ENCODE peak calls at places on chromosome 22, in ten cellular contexts. W, Q, J, D, U, O, A, G, E and S are unnamed samples.

GRCh38 chr22:50064453-50064852 is 6.4 kb upstream of the TTLL8 start:
- DNase-seq in W (no peak), Q (no peak), J (no peak), D (no peak), U (no peak), O (no peak), A (no peak), G (no peak), E (no peak), S (no peak)

GRCh38 chr22:41575533-41575932 is 14.1 kb downstream of the PMM1 start:
- DNase-seq in W (no peak), Q (no peak), J (no peak), D (no peak), U (no peak), O (no peak), A (no peak), G (no peak), E (no peak), S (no peak)

GRCh38 chr22:36160499-36160942 is at the start of gene APOL3:
- DNase-seq in W (peak), Q (peak), J (no peak), D (peak), U (no peak), O (no peak), A (peak), G (no peak), E (peak), S (no peak)

GRCh38 chr22:27108425-27109114 is 451.2 kb downstream of the MIAT start:
- DNase-seq in W (no peak), Q (no peak), J (no peak), D (no peak), U (peak), O (no peak), A (peak), G (no peak), E (peak), S (peak)

GRCh38 chr22:29130490-29130889 is 57.7 kb downstream of the KREMEN1 start:
- DNase-seq in W (no peak), Q (no peak), J (no peak), D (no peak), U (no peak), O (no peak), A (no peak), G (no peak), E (peak), S (no peak)

GRCh38 chr22:45966320-45966891 is 10.6 kb downstream of the WNT7B start:
- DNase-seq in W (no peak), Q (no peak), J (no peak), D (no peak), U (peak), O (no peak), A (no peak), G (peak), E (no peak), S (no peak)

GRCh38 chr22:17258015-17258827 is 39.0 kb upstream of the ADA2 start:
- DNase-seq in W (no peak), Q (no peak), J (no peak), D (no peak), U (peak), O (no peak), A (peak), G (peak), E (peak), S (no peak)

GRCh38 chr22:43377486-43377995 is 34.3 kb upstream of the MPPED1 start:
- DNase-seq in W (no peak), Q (no peak), J (no peak), D (no peak), U (no peak), O (no peak), A (no peak), G (no peak), E (no peak), S (no peak)

GRCh38 chr22:38872831-38873248 is 824 bp upstream of the CBX6 start:
- DNase-seq in W (no peak), Q (peak), J (no peak), D (peak), U (peak), O (no peak), A (peak), G (peak), E (peak), S (no peak)